ENCODE peak calls at places on chromosomes 12 and 14, in five cellular contexts. One of them, this sample, is unnamed.

GRCh38 chr14:61281186-61281676 is at the start of gene TMEM30B:
- DNase-seq in stomach: peak
- DNase-seq in brain microvascular endothelial cell: no peak
- DNase-seq in heart right ventricle: no peak
- DNase-seq in right lobe of liver: peak
- DNase-seq in this sample: peak

GRCh38 chr14:55077155-55077554 is 25.7 kb downstream of the MAPK1IP1L start:
- DNase-seq in heart right ventricle: no peak
- DNase-seq in stomach: peak
- DNase-seq in brain microvascular endothelial cell: peak
- DNase-seq in right lobe of liver: no peak
- DNase-seq in this sample: peak

GRCh38 chr12:101490286-101490920 is 15.3 kb downstream of the SPIC start:
- DNase-seq in heart right ventricle: peak
- DNase-seq in right lobe of liver: no peak
- DNase-seq in stomach: peak
- DNase-seq in brain microvascular endothelial cell: no peak
- DNase-seq in this sample: peak

GRCh38 chr12:57241556-57242310 is 9.3 kb downstream of the STAC3 start:
- DNase-seq in right lobe of liver: no peak
- DNase-seq in brain microvascular endothelial cell: no peak
- DNase-seq in stomach: no peak
- DNase-seq in heart right ventricle: no peak
- DNase-seq in this sample: no peak

GRCh38 chr14:65506801-65507200 is 94.3 kb downstream of the FUT8 start:
- DNase-seq in heart right ventricle: no peak
- DNase-seq in brain microvascular endothelial cell: no peak
- DNase-seq in stomach: no peak
- DNase-seq in right lobe of liver: no peak
- DNase-seq in this sample: no peak

GRCh38 chr12:91173139-91173538 is 9.5 kb downstream of the DCN start:
- DNase-seq in stomach: no peak
- DNase-seq in heart right ventricle: peak
- DNase-seq in right lobe of liver: no peak
- DNase-seq in brain microvascular endothelial cell: no peak
- DNase-seq in this sample: no peak

GRCh38 chr14:96139879-96140278 is 64.8 kb upstream of the BDKRB2 start:
- DNase-seq in stomach: no peak
- DNase-seq in heart right ventricle: no peak
- DNase-seq in right lobe of liver: no peak
- DNase-seq in brain microvascular endothelial cell: no peak
- DNase-seq in this sample: no peak

GRCh38 chr14:22699801-22700564 is 55.8 kb upstream of the OR6J1 start:
- DNase-seq in heart right ventricle: no peak
- DNase-seq in right lobe of liver: no peak
- DNase-seq in stomach: no peak
- DNase-seq in brain microvascular endothelial cell: peak
- DNase-seq in this sample: no peak

GRCh38 chr12:6459004-6459337 is 7.1 kb downstream of the TAPBPL start:
- DNase-seq in brain microvascular endothelial cell: no peak
- DNase-seq in heart right ventricle: no peak
- DNase-seq in right lobe of liver: no peak
- DNase-seq in stomach: no peak
- DNase-seq in this sample: no peak

GRCh38 chr12:77932216-77932615 is 101.5 kb downstream of the NAV3 start:
- DNase-seq in stomach: no peak
- DNase-seq in brain microvascular endothelial cell: no peak
- DNase-seq in right lobe of liver: no peak
- DNase-seq in heart right ventricle: no peak
- DNase-seq in this sample: no peak

GRCh38 chr14:59254146-59254910 is 65.9 kb downstream of the DAAM1 start:
- DNase-seq in stomach: peak
- DNase-seq in brain microvascular endothelial cell: peak
- DNase-seq in right lobe of liver: no peak
- DNase-seq in heart right ventricle: peak
- DNase-seq in this sample: peak

GRCh38 chr12:108638141-108638823 is 4.6 kb upstream of the SELPLG start:
- DNase-seq in right lobe of liver: no peak
- DNase-seq in stomach: peak
- DNase-seq in heart right ventricle: peak
- DNase-seq in brain microvascular endothelial cell: no peak
- DNase-seq in this sample: no peak

GRCh38 chr14:28751467-28752058 is 15.0 kb upstream of the FOXG1 start:
- DNase-seq in heart right ventricle: no peak
- DNase-seq in brain microvascular endothelial cell: peak
- DNase-seq in right lobe of liver: no peak
- DNase-seq in stomach: peak
- DNase-seq in this sample: peak

GRCh38 chr12:97452230-97452629 is 10.4 kb upstream of the RMST start:
- DNase-seq in brain microvascular endothelial cell: no peak
- DNase-seq in stomach: no peak
- DNase-seq in right lobe of liver: no peak
- DNase-seq in heart right ventricle: no peak
- DNase-seq in this sample: no peak

GRCh38 chr12:109541412-109541725 is 31.9 kb downstream of the MMAB start:
- DNase-seq in brain microvascular endothelial cell: no peak
- DNase-seq in stomach: no peak
- DNase-seq in heart right ventricle: no peak
- DNase-seq in right lobe of liver: no peak
- DNase-seq in this sample: no peak

GRCh38 chr14:40362856-40363255 is 930.6 kb upstream of the FBXO33 start:
- DNase-seq in brain microvascular endothelial cell: no peak
- DNase-seq in heart right ventricle: no peak
- DNase-seq in right lobe of liver: no peak
- DNase-seq in stomach: no peak
- DNase-seq in this sample: no peak

GRCh38 chr12:11882301-11883019 is 188.3 kb upstream of the BCL2L14 start:
- DNase-seq in heart right ventricle: no peak
- DNase-seq in stomach: no peak
- DNase-seq in brain microvascular endothelial cell: no peak
- DNase-seq in right lobe of liver: no peak
- DNase-seq in this sample: no peak

GRCh38 chr12:117968826-117969659 is at the start of gene KSR2:
- DNase-seq in stomach: peak
- DNase-seq in right lobe of liver: peak
- DNase-seq in brain microvascular endothelial cell: peak
- DNase-seq in heart right ventricle: peak
- DNase-seq in this sample: peak

GRCh38 chr12:75190846-75191245 is 18.8 kb downstream of the KCNC2 start:
- DNase-seq in heart right ventricle: no peak
- DNase-seq in stomach: no peak
- DNase-seq in brain microvascular endothelial cell: no peak
- DNase-seq in right lobe of liver: no peak
- DNase-seq in this sample: no peak

GRCh38 chr12:31005944-31006361 is 67.7 kb upstream of the DDX11 start:
- DNase-seq in stomach: no peak
- DNase-seq in heart right ventricle: no peak
- DNase-seq in right lobe of liver: peak
- DNase-seq in brain microvascular endothelial cell: peak
- DNase-seq in this sample: no peak

GRCh38 chr12:57803317-57803893 is 15.1 kb downstream of the AVIL start:
- DNase-seq in brain microvascular endothelial cell: peak
- DNase-seq in stomach: peak
- DNase-seq in right lobe of liver: no peak
- DNase-seq in heart right ventricle: peak
- DNase-seq in this sample: peak

GRCh38 chr12:88579941-88580871 is at the start of gene KITLG:
- DNase-seq in heart right ventricle: peak
- DNase-seq in brain microvascular endothelial cell: peak
- DNase-seq in stomach: peak
- DNase-seq in right lobe of liver: peak
- DNase-seq in this sample: peak

GRCh38 chr12:46240436-46240835 is 28.4 kb downstream of the SLC38A1 start:
- DNase-seq in heart right ventricle: no peak
- DNase-seq in brain microvascular endothelial cell: no peak
- DNase-seq in stomach: no peak
- DNase-seq in right lobe of liver: no peak
- DNase-seq in this sample: no peak

GRCh38 chr12:45612044-45612794 is 117.3 kb upstream of the ARID2 start:
- DNase-seq in heart right ventricle: no peak
- DNase-seq in brain microvascular endothelial cell: peak
- DNase-seq in right lobe of liver: no peak
- DNase-seq in stomach: no peak
- DNase-seq in this sample: no peak

GRCh38 chr14:78253986-78254385 is 83.8 kb downstream of the NRXN3 start:
- DNase-seq in right lobe of liver: no peak
- DNase-seq in heart right ventricle: no peak
- DNase-seq in brain microvascular endothelial cell: peak
- DNase-seq in stomach: no peak
- DNase-seq in this sample: no peak

GRCh38 chr12:124774054-124774461 is 89.6 kb downstream of the SCARB1 start:
- DNase-seq in heart right ventricle: no peak
- DNase-seq in stomach: no peak
- DNase-seq in brain microvascular endothelial cell: no peak
- DNase-seq in right lobe of liver: no peak
- DNase-seq in this sample: no peak

GRCh38 chr12:56190695-56191155 is 1.4 kb upstream of the SMARCC2 start:
- DNase-seq in right lobe of liver: no peak
- DNase-seq in brain microvascular endothelial cell: no peak
- DNase-seq in heart right ventricle: no peak
- DNase-seq in stomach: no peak
- DNase-seq in this sample: no peak

GRCh38 chr12:63882844-63883243 is 38.3 kb downstream of the SRGAP1 start:
- DNase-seq in right lobe of liver: no peak
- DNase-seq in heart right ventricle: peak
- DNase-seq in brain microvascular endothelial cell: no peak
- DNase-seq in stomach: no peak
- DNase-seq in this sample: no peak

GRCh38 chr12:6383572-6384498 is at the start of gene LTBR:
- DNase-seq in stomach: peak
- DNase-seq in heart right ventricle: peak
- DNase-seq in right lobe of liver: peak
- DNase-seq in brain microvascular endothelial cell: peak
- DNase-seq in this sample: peak

DNA sequence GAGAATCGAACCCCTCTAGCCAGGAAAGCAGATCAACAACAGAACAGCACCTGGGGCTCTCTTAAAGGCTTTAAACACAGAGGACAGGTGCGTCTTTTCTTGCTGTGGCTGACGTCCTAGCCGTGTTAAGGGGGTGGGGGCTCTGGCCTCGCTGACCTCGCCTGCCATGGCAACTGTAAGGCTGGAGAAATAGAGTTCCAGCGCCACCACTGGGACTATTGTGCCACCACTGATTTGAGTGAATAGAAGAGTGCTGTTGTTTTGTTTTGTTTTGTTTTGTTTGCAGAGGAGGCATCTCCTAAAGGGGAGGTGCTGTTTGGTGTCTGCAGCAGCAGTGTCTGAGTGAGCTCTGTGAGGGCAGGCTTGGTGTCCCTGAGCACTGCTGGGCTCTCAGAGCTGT is 34.2 kb upstream of the PRMT8 start:
- DNase-seq in heart right ventricle: no peak
- DNase-seq in stomach: no peak
- DNase-seq in right lobe of liver: no peak
- DNase-seq in brain microvascular endothelial cell: no peak
- DNase-seq in this sample: no peak
- TF ChIP-seq CTCF in heart right ventricle: no peak
- TF ChIP-seq CTCF in stomach: no peak
- TF ChIP-seq CTCF in right lobe of liver: no peak
- TF ChIP-seq CTCF in brain microvascular endothelial cell: no peak
- TF ChIP-seq CTCF in this sample: no peak

GRCh38 chr12:132605055-132605441 is 5.3 kb downstream of the LRCOL1 start:
- DNase-seq in heart right ventricle: no peak
- DNase-seq in stomach: no peak
- DNase-seq in right lobe of liver: peak
- DNase-seq in brain microvascular endothelial cell: no peak
- DNase-seq in this sample: no peak

GRCh38 chr12:132608231-132609171 is 1.9 kb downstream of the LRCOL1 start:
- DNase-seq in heart right ventricle: no peak
- DNase-seq in stomach: no peak
- DNase-seq in brain microvascular endothelial cell: no peak
- DNase-seq in right lobe of liver: peak
- DNase-seq in this sample: no peak

GRCh38 chr12:132605892-132606291 is 4.5 kb downstream of the LRCOL1 start:
- DNase-seq in right lobe of liver: peak
- DNase-seq in heart right ventricle: no peak
- DNase-seq in stomach: no peak
- DNase-seq in brain microvascular endothelial cell: no peak
- DNase-seq in this sample: no peak

GRCh38 chr12:132606466-132606865 is 3.9 kb downstream of the LRCOL1 start:
- DNase-seq in brain microvascular endothelial cell: no peak
- DNase-seq in stomach: no peak
- DNase-seq in heart right ventricle: no peak
- DNase-seq in right lobe of liver: peak
- DNase-seq in this sample: no peak

DNA sequence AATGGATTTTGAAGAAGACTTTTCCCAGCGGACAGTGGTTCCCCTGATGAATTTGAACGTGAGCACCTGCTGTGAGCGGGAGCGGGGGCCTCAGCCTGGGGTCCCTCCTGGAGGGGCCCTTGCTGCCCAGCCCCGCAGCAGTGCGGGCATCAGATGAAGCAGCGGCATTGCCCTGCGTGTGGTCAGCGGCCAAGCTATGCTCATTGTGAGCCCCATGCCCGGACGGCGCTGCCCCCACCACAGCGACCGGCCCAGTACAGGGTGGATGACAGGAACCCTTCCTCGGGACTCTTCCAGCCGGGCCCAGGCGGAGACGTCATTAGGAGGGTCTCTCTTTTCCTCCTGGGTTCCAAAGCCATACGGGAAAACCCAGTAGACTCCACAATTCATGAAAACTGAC is 3.5 kb downstream of the LRCOL1 start:
- DNase-seq in right lobe of liver: peak
- DNase-seq in stomach: no peak
- DNase-seq in brain microvascular endothelial cell: no peak
- DNase-seq in heart right ventricle: no peak
- DNase-seq in this sample: no peak
- H3K4me3 ChIP-seq in right lobe of liver: no peak
- H3K4me3 ChIP-seq in stomach: no peak
- H3K4me3 ChIP-seq in brain microvascular endothelial cell: no peak
- H3K4me3 ChIP-seq in heart right ventricle: no peak
- H3K4me3 ChIP-seq in this sample: no peak

DNA sequence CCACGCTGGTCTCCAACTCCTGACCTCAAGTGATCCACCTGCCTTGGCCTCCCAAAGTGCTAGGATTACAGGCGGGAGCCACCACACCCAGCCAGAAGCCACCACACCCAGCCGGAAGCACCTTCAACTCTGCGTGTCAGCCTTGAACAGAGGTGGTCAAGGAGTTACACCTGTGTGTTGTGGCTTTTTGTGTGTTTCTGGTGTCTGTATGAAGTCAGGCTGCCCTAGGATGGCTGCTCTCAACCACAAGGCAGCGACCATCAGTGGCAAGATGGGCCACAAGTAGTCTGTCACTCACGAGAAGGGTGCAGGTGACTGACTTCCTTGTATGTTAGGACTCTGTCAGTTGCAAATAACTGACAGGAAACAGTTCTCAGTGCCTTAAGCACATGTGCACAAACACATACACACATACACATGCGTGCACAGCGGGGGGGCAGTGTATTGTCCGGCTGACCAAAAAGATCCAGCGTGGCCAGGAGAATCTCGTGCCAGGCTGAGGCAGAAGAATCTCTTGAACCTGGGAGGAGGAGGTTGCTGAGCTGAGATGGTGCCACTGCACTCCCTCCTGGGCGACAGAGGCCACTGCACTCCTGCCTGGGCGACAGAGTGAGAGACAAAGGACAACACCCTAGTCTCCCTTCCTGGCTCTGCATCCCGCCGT is 13.5 kb downstream of the P2RX4 start:
- DNase-seq in brain microvascular endothelial cell: peak
- DNase-seq in stomach: peak
- DNase-seq in heart right ventricle: no peak
- DNase-seq in right lobe of liver: peak
- DNase-seq in this sample: peak
- TF ChIP-seq CTCF in brain microvascular endothelial cell: peak
- TF ChIP-seq CTCF in stomach: no peak
- TF ChIP-seq CTCF in heart right ventricle: no peak
- TF ChIP-seq CTCF in right lobe of liver: peak
- TF ChIP-seq CTCF in this sample: no peak

GRCh38 chr14:99729991-99730875 is 46.1 kb downstream of the CYP46A1 start:
- DNase-seq in stomach: peak
- DNase-seq in brain microvascular endothelial cell: no peak
- DNase-seq in heart right ventricle: peak
- DNase-seq in right lobe of liver: peak
- DNase-seq in this sample: peak
- H3K4me3 ChIP-seq in stomach: peak
- H3K4me3 ChIP-seq in brain microvascular endothelial cell: peak
- H3K4me3 ChIP-seq in heart right ventricle: peak
- H3K4me3 ChIP-seq in right lobe of liver: peak
- H3K4me3 ChIP-seq in this sample: peak